ENCODE peak calls at places on chromosomes 5 and 9, in four cellular contexts. H is PC-3, Q is mesenchymal stem cell, P is fibroblast of lung. Z is an unnamed sample.
A peak's percentile ranks its signal among the peaks of the same experiment; 100 is the strongest.

GRCh38 chr5:14331377-14331776 is 188.2 kb downstream of the TRIO start:
- DNase-seq in H (no peak), Q (no peak), P (no peak), Z (no peak)

GRCh38 chr5:131538177-131538593 is 96.8 kb downstream of the RAPGEF6 start:
- DNase-seq in H (peak; percentile 82), Q (peak; percentile 79), P (peak; percentile 82), Z (no peak)

GRCh38 chr9:91905958-91906585 is 44.0 kb downstream of the ROR2 start:
- DNase-seq in H (peak; percentile 4), Q (no peak), P (no peak), Z (no peak)

GRCh38 chr9:21324040-21324439 is 11.2 kb downstream of the KLHL9 start:
- DNase-seq in H (no peak), Q (no peak), P (no peak), Z (no peak)

GRCh38 chr9:91727972-91728371 is 222.1 kb downstream of the ROR2 start:
- DNase-seq in H (no peak), Q (no peak), P (no peak), Z (no peak)

GRCh38 chr9:98031935-98032334 is 24.6 kb upstream of the NANS start:
- DNase-seq in H (no peak), Q (peak; percentile 59), P (peak; percentile 64), Z (peak; percentile 73)

GRCh38 chr5:118548761-118549160 is 439.6 kb downstream of the DTWD2 start:
- DNase-seq in H (peak; percentile 1), Q (peak; percentile 63), P (peak; percentile 87), Z (no peak)

GRCh38 chr9:108972186-108972585 is 38.0 kb downstream of the ABITRAM start:
- DNase-seq in H (no peak), Q (no peak), P (no peak), Z (no peak)

GRCh38 chr5:34854459-34855174 is 15.7 kb downstream of the TTC23L start:
- DNase-seq in H (peak; percentile 30), Q (no peak), P (no peak), Z (no peak)

GRCh38 chr5:131163315-131164119 is 1.5 kb downstream of the HINT1 start:
- DNase-seq in H (peak; percentile 30), Q (peak; percentile 47), P (peak; percentile 48), Z (peak; percentile 61)

GRCh38 chr5:177483994-177484901 is 10.8 kb upstream of the DBN1 start:
- DNase-seq in H (peak; percentile 1), Q (no peak), P (no peak), Z (no peak)
- H3K4me1 ChIP-seq in H (no peaks in the 10 kb centered on the region), Q (peaks cover 69% of the 10 kb centered on the region), P (peaks cover 14% of the 10 kb centered on the region), Z (peaks cover 4% of the 10 kb centered on the region)

DNA sequence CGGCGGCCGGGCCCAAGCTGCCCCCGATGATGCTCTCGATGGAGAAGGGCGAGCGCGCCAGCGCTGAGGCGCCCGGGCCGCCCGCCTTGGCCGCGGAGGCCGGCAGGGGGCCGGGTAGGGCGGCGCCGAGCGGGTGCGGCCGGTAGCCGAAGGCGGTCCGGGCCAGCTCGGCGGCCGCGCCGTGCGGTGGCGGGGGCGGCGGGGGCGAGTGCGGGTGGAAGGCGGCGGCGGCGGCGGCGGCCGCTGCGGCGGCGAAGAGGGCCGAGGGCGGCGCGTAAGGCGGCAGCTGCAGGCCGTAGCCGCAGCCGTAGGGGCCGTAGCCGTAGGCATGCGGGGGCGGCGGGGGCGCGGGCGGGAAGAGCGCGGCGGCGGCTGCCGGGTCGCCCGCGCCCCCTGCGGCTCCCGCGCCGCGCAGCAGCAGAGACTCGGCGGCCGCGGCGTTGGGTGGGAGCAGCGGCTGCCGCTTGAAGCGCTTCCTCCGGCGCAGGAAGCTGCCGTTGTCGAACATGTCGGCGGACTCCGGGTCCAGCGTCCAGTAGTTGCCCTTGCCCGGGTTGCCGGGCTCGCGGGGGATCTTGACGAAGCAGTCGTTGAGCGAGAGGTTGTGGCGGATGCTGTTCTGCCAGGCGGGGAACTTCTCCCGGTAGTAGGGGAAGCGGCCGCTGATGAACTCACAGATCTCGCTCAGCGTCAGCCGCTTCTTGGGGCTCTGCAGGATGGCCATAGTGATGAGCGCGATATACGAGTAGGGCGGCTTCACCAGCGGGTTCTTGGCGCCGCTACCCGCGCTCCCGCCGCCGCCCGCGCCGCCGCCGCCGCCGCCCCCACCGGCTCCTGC is 1.1 kb downstream of the FOXD1 start:
- DNase-seq in H (peak; percentile 38), Q (peak; percentile 74), P (peak; percentile 72), Z (peak; percentile 57)
- H3K9ac ChIP-seq in H (peak overlapping the region; percentile 72), Q (peak overlapping the region; percentile 64), P (peak overlapping the region; percentile 71), Z (peak overlapping the region; percentile 48)

DNA sequence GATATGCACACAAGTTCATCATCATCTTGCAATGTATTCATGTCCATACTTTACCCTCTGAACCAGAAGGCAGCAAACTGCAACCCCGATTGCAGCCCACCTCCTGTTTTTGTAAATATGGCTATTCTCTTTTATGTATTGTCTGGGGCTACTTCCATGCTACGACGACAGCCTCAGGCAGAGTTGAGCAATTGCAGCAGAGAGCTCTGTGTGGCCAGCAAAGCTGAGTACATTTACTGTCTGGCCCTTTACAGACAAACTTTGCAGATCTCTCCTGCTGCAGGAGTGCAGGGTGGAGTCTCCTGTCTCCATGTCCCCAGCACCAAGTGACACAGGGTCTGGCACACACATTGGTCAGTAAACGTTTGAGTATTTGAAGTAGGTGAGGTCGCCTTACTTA is 27.0 kb downstream of the PRRC2B start:
- DNase-seq in H (no peak), Q (peak; percentile 74), P (peak; percentile 63), Z (no peak)
- H3K4me1 ChIP-seq in H (peaks cover 20% of the 10 kb centered on the region), Q (peaks cover 59% of the 10 kb centered on the region), P (peaks cover 52% of the 10 kb centered on the region), Z (no peaks in the 10 kb centered on the region)

DNA sequence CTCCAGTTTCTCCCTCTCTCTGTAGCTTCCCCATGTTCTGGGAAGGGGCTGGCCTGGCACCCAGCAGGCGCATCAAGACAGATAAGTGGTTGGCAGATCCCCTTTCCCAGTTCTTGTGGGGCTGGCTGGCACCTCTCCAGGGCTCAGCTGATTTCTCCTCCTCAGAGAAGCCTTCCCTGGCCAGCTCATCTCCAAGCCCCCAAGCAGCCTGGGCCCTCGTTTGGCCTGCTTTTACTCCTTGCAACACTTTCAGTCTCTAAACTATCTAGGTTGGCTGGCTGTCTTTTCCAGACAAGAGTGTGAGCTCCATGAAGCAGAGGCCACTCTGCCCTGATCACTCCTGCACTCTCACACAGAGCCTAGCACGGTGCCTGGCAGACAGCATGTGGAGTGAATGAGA is 13.5 kb downstream of the MACROH2A1 start:
- DNase-seq in H (no peak), Q (no peak), P (no peak), Z (no peak)
- H3K9ac ChIP-seq in H (no peak overlapping the region), Q (peak overlapping the region; percentile 56), P (no peak overlapping the region), Z (no peak overlapping the region)

Z was measured in Karpas-422.